ENCODE peak calls at places on chromosomes 1 and 21, in four cellular contexts. T, Q, B and S are unnamed samples.

GRCh38 chr1:177228721-177229088 is 57.9 kb downstream of the BRINP2 start:
- DNase-seq in T (no peak), Q (peak), B (no peak), S (no peak)

GRCh38 chr1:158813159-158813558 is 18.0 kb upstream of the MNDA start:
- DNase-seq in T (no peak), Q (no peak), B (no peak), S (no peak)

GRCh38 chr1:107963601-107964396 is 1.2 kb downstream of the VAV3 start:
- DNase-seq in T (no peak), Q (no peak), B (peak), S (peak)

GRCh38 chr1:42214447-42214871 is 49.9 kb upstream of the GUCA2A start:
- DNase-seq in T (no peak), Q (peak), B (no peak), S (peak)

GRCh38 chr1:107940178-107940577 is 24.8 kb downstream of the VAV3 start:
- DNase-seq in T (no peak), Q (no peak), B (no peak), S (no peak)

GRCh38 chr1:15453773-15454172 is 2.8 kb upstream of the CELA2A start:
- DNase-seq in T (no peak), Q (no peak), B (no peak), S (peak)

GRCh38 chr1:162689745-162690671 is 57.7 kb downstream of the DDR2 start:
- DNase-seq in T (no peak), Q (peak), B (no peak), S (no peak)

GRCh38 chr1:10540277-10541005 is 65.7 kb downstream of the PEX14 start:
- DNase-seq in T (no peak), Q (no peak), B (no peak), S (peak)

GRCh38 chr1:244049142-244049968 is 1.7 kb upstream of the ZBTB18 start:
- DNase-seq in T (no peak), Q (peak), B (peak), S (peak)

GRCh38 chr1:1359668-1360468 is 1.5 kb upstream of the MXRA8 start:
- DNase-seq in T (no peak), Q (peak), B (peak), S (peak)

GRCh38 chr1:62508187-62508758 is 71.4 kb downstream of the USP1 start:
- DNase-seq in T (no peak), Q (peak), B (no peak), S (peak)

GRCh38 chr1:58943776-58944175 is 159.9 kb upstream of the JUN start:
- DNase-seq in T (no peak), Q (no peak), B (no peak), S (no peak)

GRCh38 chr1:243742814-243743213 is 107.2 kb downstream of the AKT3 start:
- DNase-seq in T (peak), Q (no peak), B (no peak), S (peak)

GRCh38 chr1:201756411-201756810 is 72.5 kb upstream of the IPO9 start:
- DNase-seq in T (no peak), Q (no peak), B (no peak), S (peak)

GRCh38 chr21:46151261-46151988 is 4.0 kb downstream of the FTCD start:
- DNase-seq in T (no peak), Q (no peak), B (no peak), S (no peak)

GRCh38 chr1:48356901-48357300 is 115.1 kb downstream of the SPATA6 start:
- DNase-seq in T (no peak), Q (peak), B (no peak), S (peak)

GRCh38 chr1:33344896-33345295 is 24.0 kb upstream of the A3GALT2 start:
- DNase-seq in T (no peak), Q (no peak), B (no peak), S (peak)

GRCh38 chr1:184685116-184685515 is 69.5 kb downstream of the EDEM3 start:
- DNase-seq in T (no peak), Q (peak), B (no peak), S (no peak)

GRCh38 chr21:31908106-31909031 is 35.5 kb downstream of the HUNK start:
- DNase-seq in T (peak), Q (no peak), B (no peak), S (no peak)

GRCh38 chr1:93021539-93022134 is 57.4 kb upstream of the MTF2 start:
- DNase-seq in T (no peak), Q (peak), B (no peak), S (peak)